ENCODE peak calls at places on chromosomes 13 and 19, in six cellular contexts. I is T-helper 2 cell; Z is stimulated activated CD4-positive, alpha-beta T cell treated with anti-CD3 and anti-CD28 coated beads, Interleukin-1b, Interleukin-23, amount 100 ng/mL, for 1 hour; C is HCEC 1CT; U is neural crest cell; E is NT2/D1. X is an unnamed sample.

GRCh38 chr13:73765651-73766384 is 368.4 kb downstream of the KLF12 start:
- DNase-seq in I (peak), Z (peak), C (no peak), U (peak), E (peak), X (peak)

GRCh38 chr19:5038631-5039271 is 69.8 kb downstream of the KDM4B start:
- DNase-seq in I (no peak), Z (no peak), C (peak), U (no peak), E (no peak), X (no peak)

GRCh38 chr13:28499579-28499978 is 4.7 kb upstream of the FLT1 start:
- DNase-seq in I (no peak), Z (no peak), C (peak), U (no peak), E (no peak), X (no peak)

GRCh38 chr13:27578121-27579030 is 42.0 kb downstream of the LNX2 start:
- DNase-seq in I (no peak), Z (no peak), C (peak), U (no peak), E (no peak), X (no peak)

GRCh38 chr19:45523642-45524256 is 16.5 kb downstream of the VASP start:
- DNase-seq in I (peak), Z (peak), C (peak), U (peak), E (peak), X (peak)

GRCh38 chr19:34365463-34366401 is 736 bp downstream of the GPI start:
- DNase-seq in I (no peak), Z (no peak), C (peak), U (peak), E (no peak), X (no peak)

GRCh38 chr13:33274264-33274663 is 11.3 kb downstream of the STARD13 start:
- DNase-seq in I (no peak), Z (no peak), C (peak), U (no peak), E (no peak), X (no peak)

GRCh38 chr19:42455621-42456081 is 12.9 kb upstream of the CXCL17 start:
- DNase-seq in I (no peak), Z (no peak), C (no peak), U (no peak), E (no peak), X (no peak)

GRCh38 chr19:19610376-19611240 is 7.9 kb downstream of the PBX4 start:
- DNase-seq in I (no peak), Z (no peak), C (no peak), U (no peak), E (no peak), X (no peak)

X was measured in effector memory CD4-positive, alpha-beta T cell.